ENCODE peak calls at places on chromosomes 7 and 10, in six cellular contexts. A, Y, G, K, H and Q are unnamed samples.

GRCh38 chr7:159088016-159088865 is 56.4 kb downstream of the VIPR2 start:
- DNase-seq in A (no peak), Y (no peak), G (no peak), K (no peak), H (no peak), Q (no peak)

GRCh38 chr7:16078076-16078952 is 343.0 kb downstream of the CRPPA start:
- DNase-seq in A (no peak), Y (peak; percentile 71), G (peak; percentile 65), K (peak; percentile 83), H (no peak), Q (peak; percentile 51)

GRCh38 chr10:5873515-5873995 is 16.1 kb downstream of the ANKRD16 start:
- DNase-seq in A (peak; percentile 59), Y (peak; percentile 71), G (peak; percentile 57), K (peak; percentile 78), H (no peak), Q (peak; percentile 81)

GRCh38 chr10:91551856-91552255 is 81.0 kb downstream of the PPP1R3C start:
- DNase-seq in A (no peak), Y (peak; percentile 76), G (peak; percentile 50), K (peak; percentile 74), H (peak; percentile 66), Q (peak; percentile 55)

GRCh38 chr7:120052884-120053382 is 220.0 kb upstream of the KCND2 start:
- DNase-seq in A (no peak), Y (no peak), G (no peak), K (peak; percentile 72), H (no peak), Q (no peak)

GRCh38 chr7:1748076-1748750 is 78.1 kb downstream of the ELFN1 start:
- DNase-seq in A (no peak), Y (no peak), G (no peak), K (no peak), H (no peak), Q (no peak)

GRCh38 chr7:104341545-104341944 is 13.1 kb downstream of the LHFPL3 start:
- DNase-seq in A (no peak), Y (peak; percentile 2), G (peak; percentile 25), K (peak; percentile 36), H (no peak), Q (peak; percentile 69)

GRCh38 chr10:33129181-33129928 is 171.3 kb upstream of the ITGB1 start:
- DNase-seq in A (no peak), Y (peak; percentile 81), G (no peak), K (no peak), H (no peak), Q (no peak)

GRCh38 chr7:112481833-112482669 is 1.3 kb downstream of the LSMEM1 start:
- DNase-seq in A (no peak), Y (peak; percentile 77), G (no peak), K (peak; percentile 67), H (peak; percentile 13), Q (no peak)

GRCh38 chr7:142152076-142152475 is 40.6 kb downstream of the MGAM2 start:
- DNase-seq in A (peak; percentile 5), Y (no peak), G (no peak), K (no peak), H (no peak), Q (no peak)

GRCh38 chr7:6392712-6393666 is 54.8 kb downstream of the DAGLB start:
- DNase-seq in A (peak; percentile 56), Y (peak; percentile 81), G (no peak), K (peak; percentile 99), H (no peak), Q (no peak)

GRCh38 chr7:114343949-114344708 is 70.5 kb upstream of the FOXP2 start:
- DNase-seq in A (no peak), Y (no peak), G (no peak), K (no peak), H (no peak), Q (no peak)

GRCh38 chr10:42519761-42520460 is 118.5 kb downstream of the ZNF33B start:
- DNase-seq in A (no peak), Y (peak; percentile 11), G (no peak), K (no peak), H (no peak), Q (no peak)

GRCh38 chr7:143279186-143280098 is 5.3 kb upstream of the TMEM139 start:
- DNase-seq in A (no peak), Y (peak; percentile 44), G (peak; percentile 80), K (no peak), H (no peak), Q (no peak)

GRCh38 chr10:29012926-29013554 is 275.8 kb upstream of the LYZL1 start:
- DNase-seq in A (no peak), Y (no peak), G (no peak), K (no peak), H (no peak), Q (no peak)

GRCh38 chr10:119669975-119670640 is 18.9 kb downstream of the BAG3 start:
- DNase-seq in A (no peak), Y (no peak), G (no peak), K (no peak), H (no peak), Q (no peak)

GRCh38 chr7:96388166-96388565 is 66.3 kb upstream of the SLC25A13 start:
- DNase-seq in A (no peak), Y (no peak), G (no peak), K (no peak), H (no peak), Q (no peak)

GRCh38 chr10:46525177-46525823 is 31.2 kb downstream of the GPRIN2 start:
- DNase-seq in A (no peak), Y (peak; percentile 96), G (no peak), K (no peak), H (no peak), Q (peak; percentile 36)

GRCh38 chr10:61765176-61766087 is 102.7 kb downstream of the CABCOCO1 start:
- DNase-seq in A (no peak), Y (no peak), G (no peak), K (peak; percentile 97), H (no peak), Q (peak; percentile 44)

GRCh38 chr10:8456386-8456785 is 401.9 kb downstream of the GATA3 start:
- DNase-seq in A (no peak), Y (no peak), G (no peak), K (no peak), H (no peak), Q (no peak)

GRCh38 chr10:61785410-61786105 is 115.9 kb upstream of the ARID5B start:
- DNase-seq in A (no peak), Y (no peak), G (no peak), K (peak; percentile 38), H (no peak), Q (no peak)

GRCh38 chr7:139396323-139396951 is 36.7 kb downstream of the LUC7L2 start:
- DNase-seq in A (no peak), Y (no peak), G (no peak), K (no peak), H (no peak), Q (no peak)

GRCh38 chr7:2905500-2905899 is 61.4 kb upstream of the GNA12 start:
- DNase-seq in A (no peak), Y (no peak), G (no peak), K (no peak), H (no peak), Q (no peak)

GRCh38 chr10:128421731-128422130 is 295.5 kb upstream of the MKI67 start:
- DNase-seq in A (no peak), Y (no peak), G (peak; percentile 14), K (no peak), H (no peak), Q (no peak)

GRCh38 chr10:86536294-86536861 is 14.8 kb upstream of the WAPL start:
- DNase-seq in A (no peak), Y (no peak), G (no peak), K (no peak), H (no peak), Q (no peak)

GRCh38 chr7:44561962-44562621 is 11.6 kb downstream of the DDX56 start:
- DNase-seq in A (no peak), Y (peak; percentile 81), G (peak; percentile 87), K (peak; percentile 84), H (no peak), Q (no peak)

DNA sequence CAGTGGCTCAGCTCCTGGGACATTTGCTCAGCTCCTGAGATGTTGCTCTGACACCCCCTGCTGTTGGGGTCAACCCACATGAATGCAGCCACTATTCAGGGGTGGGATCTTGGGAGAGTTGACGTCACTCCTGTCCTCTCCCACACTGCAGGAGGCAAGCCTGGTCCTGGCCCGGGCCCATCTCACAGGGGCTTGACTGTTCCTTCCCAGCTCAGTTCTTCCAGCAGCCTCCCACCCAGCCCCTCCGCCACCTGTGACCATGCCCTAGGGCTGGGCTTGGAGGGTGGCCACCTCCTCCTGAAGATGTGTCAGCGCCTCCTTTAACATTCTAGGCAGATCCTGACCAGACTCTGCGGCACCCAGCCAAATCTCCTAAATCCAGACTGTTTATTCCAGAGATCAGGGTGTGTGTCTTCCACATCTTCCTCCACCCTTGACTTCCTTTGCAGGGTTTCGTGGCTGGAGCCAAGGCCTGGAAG is 19.1 kb upstream of the OPALIN start:
- DNase-seq in A (no peak), Y (no peak), G (peak; percentile 12), K (peak; percentile 11), H (no peak), Q (no peak)
- TF ChIP-seq EP300 in A (no peak), Y (no peak), G (no peak), K (no peak), H (no peak), Q (no peak)

GRCh38 chr7:149317986-149318672 is 56.1 kb downstream of the ZNF783 start:
- DNase-seq in A (no peak), Y (peak; percentile 56), G (no peak), K (peak; percentile 72), H (peak; percentile 38), Q (no peak)
- TF ChIP-seq CTCF in A (peak; percentile 20), Y (no peak), G (no peak), K (peak; percentile 99), H (peak; percentile 99), Q (peak; percentile 23)

GRCh38 chr10:104981995-104982394 is 340.9 kb downstream of the SORCS3 start:
- DNase-seq in A (no peak), Y (no peak), G (no peak), K (no peak), H (no peak), Q (no peak)

DNA sequence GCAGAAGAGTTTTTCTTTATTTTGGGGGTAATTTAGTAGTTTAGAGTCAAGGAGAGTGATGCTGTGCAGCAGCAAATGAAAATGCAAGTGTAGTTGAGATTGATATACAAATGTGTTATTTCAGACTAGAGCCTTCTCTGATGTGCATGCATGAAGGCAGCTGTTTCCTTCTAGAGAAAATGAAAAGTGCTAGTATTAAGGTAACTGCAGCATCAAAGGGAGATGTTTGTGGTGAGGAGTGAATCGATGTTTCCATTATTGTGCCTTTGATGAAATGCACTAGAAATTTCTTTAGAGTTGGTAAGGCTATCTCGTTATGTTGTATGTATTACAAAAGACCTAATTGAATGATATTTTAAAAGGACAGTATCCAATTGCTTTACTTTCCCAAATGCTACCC is 339.3 kb downstream of the SORCS3 start:
- DNase-seq in A (no peak), Y (no peak), G (no peak), K (no peak), H (no peak), Q (no peak)
- TF ChIP-seq USF2 in A (no peak), Y (no peak), G (no peak), K (no peak), H (no peak), Q (no peak)

GRCh38 chr7:131454538-131454937 is 101.9 kb downstream of the PODXL start:
- DNase-seq in A (no peak), Y (no peak), G (no peak), K (no peak), H (no peak), Q (no peak)

GRCh38 chr7:131459256-131459655 is 97.2 kb downstream of the PODXL start:
- DNase-seq in A (no peak), Y (peak; percentile 12), G (no peak), K (no peak), H (no peak), Q (no peak)

DNA sequence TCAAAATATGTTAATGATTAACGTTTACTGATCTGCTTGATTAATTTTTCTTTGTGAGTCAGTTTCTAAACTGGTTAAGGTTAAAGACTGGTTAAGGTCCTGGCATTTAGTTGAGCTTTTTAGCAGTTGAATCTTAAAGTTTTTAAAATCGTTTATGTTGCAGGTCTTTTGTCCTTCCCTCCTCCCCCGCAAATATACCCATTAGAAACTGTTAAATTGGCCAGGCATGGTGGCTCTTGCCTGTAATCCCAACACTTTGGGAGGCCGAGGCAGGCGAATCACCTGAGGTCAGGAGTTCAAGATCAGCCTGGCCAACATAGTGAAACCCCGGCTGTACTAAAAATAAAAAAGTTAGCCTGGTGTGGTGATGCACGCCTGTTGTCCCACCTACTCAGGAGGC is 100.9 kb downstream of the PODXL start:
- DNase-seq in A (peak; percentile 11), Y (no peak), G (no peak), K (no peak), H (no peak), Q (no peak)
- TF ChIP-seq EP300 in A (no peak), Y (no peak), G (no peak), K (no peak), H (no peak), Q (no peak)